ENCODE peak calls at places on chromosomes 7 and 10, in nine cellular contexts. One of them, this sample, is unnamed.

GRCh38 chr7:1085910-1086421 is 1.9 kb upstream of the GPER1 start:
- DNase-seq in ovary: no peak
- DNase-seq in Panc1: no peak
- DNase-seq in cardiac muscle cell: no peak
- DNase-seq in testis: no peak
- DNase-seq in transverse colon: no peak
- DNase-seq in heart left ventricle: no peak
- DNase-seq in gastrocnemius medialis: no peak
- DNase-seq in IMR-90: peak; percentile 55
- DNase-seq in this sample: no peak

GRCh38 chr10:130807721-130808120 is 503.8 kb downstream of the TCERG1L start:
- DNase-seq in ovary: no peak
- DNase-seq in Panc1: no peak
- DNase-seq in cardiac muscle cell: no peak
- DNase-seq in testis: no peak
- DNase-seq in transverse colon: no peak
- DNase-seq in heart left ventricle: no peak
- DNase-seq in gastrocnemius medialis: no peak
- DNase-seq in IMR-90: no peak
- DNase-seq in this sample: no peak

GRCh38 chr7:152615052-152615741 is 60.7 kb downstream of the XRCC2 start:
- DNase-seq in ovary: no peak
- DNase-seq in Panc1: no peak
- DNase-seq in cardiac muscle cell: peak; percentile 60
- DNase-seq in testis: peak; percentile 73
- DNase-seq in transverse colon: no peak
- DNase-seq in heart left ventricle: no peak
- DNase-seq in gastrocnemius medialis: no peak
- DNase-seq in IMR-90: no peak
- DNase-seq in this sample: no peak

GRCh38 chr7:117837841-117838240 is 35.4 kb downstream of the CTTNBP2 start:
- DNase-seq in ovary: no peak
- DNase-seq in Panc1: no peak
- DNase-seq in cardiac muscle cell: no peak
- DNase-seq in testis: no peak
- DNase-seq in transverse colon: no peak
- DNase-seq in heart left ventricle: no peak
- DNase-seq in gastrocnemius medialis: no peak
- DNase-seq in IMR-90: no peak
- DNase-seq in this sample: no peak

GRCh38 chr7:157590526-157590925 is 253.7 kb downstream of the DNAJB6 start:
- DNase-seq in ovary: no peak
- DNase-seq in Panc1: no peak
- DNase-seq in cardiac muscle cell: no peak
- DNase-seq in testis: no peak
- DNase-seq in transverse colon: no peak
- DNase-seq in heart left ventricle: no peak
- DNase-seq in gastrocnemius medialis: no peak
- DNase-seq in IMR-90: no peak
- DNase-seq in this sample: no peak

GRCh38 chr10:79065853-79066252 is 2.9 kb upstream of the ZMIZ1 start:
- DNase-seq in ovary: no peak
- DNase-seq in Panc1: no peak
- DNase-seq in cardiac muscle cell: no peak
- DNase-seq in testis: no peak
- DNase-seq in transverse colon: no peak
- DNase-seq in heart left ventricle: peak; percentile 15
- DNase-seq in gastrocnemius medialis: no peak
- DNase-seq in IMR-90: no peak
- DNase-seq in this sample: no peak

GRCh38 chr7:157309990-157310668 is 26.7 kb upstream of the DNAJB6 start:
- DNase-seq in ovary: no peak
- DNase-seq in Panc1: peak; percentile 94
- DNase-seq in cardiac muscle cell: no peak
- DNase-seq in testis: no peak
- DNase-seq in transverse colon: no peak
- DNase-seq in heart left ventricle: no peak
- DNase-seq in gastrocnemius medialis: no peak
- DNase-seq in IMR-90: peak; percentile 96
- DNase-seq in this sample: peak; percentile 94

GRCh38 chr7:68573271-68574000 is 1024.8 kb upstream of the AUTS2 start:
- DNase-seq in ovary: no peak
- DNase-seq in Panc1: no peak
- DNase-seq in cardiac muscle cell: no peak
- DNase-seq in testis: no peak
- DNase-seq in transverse colon: no peak
- DNase-seq in heart left ventricle: no peak
- DNase-seq in gastrocnemius medialis: no peak
- DNase-seq in IMR-90: no peak
- DNase-seq in this sample: no peak

GRCh38 chr10:123808873-123809272 is 82.7 kb downstream of the CPXM2 start:
- DNase-seq in ovary: no peak
- DNase-seq in Panc1: peak; percentile 25
- DNase-seq in cardiac muscle cell: no peak
- DNase-seq in testis: no peak
- DNase-seq in transverse colon: no peak
- DNase-seq in heart left ventricle: no peak
- DNase-seq in gastrocnemius medialis: no peak
- DNase-seq in IMR-90: no peak
- DNase-seq in this sample: peak; percentile 44

GRCh38 chr10:19592276-19592675 is 224.0 kb upstream of the PLXDC2 start:
- DNase-seq in ovary: no peak
- DNase-seq in Panc1: no peak
- DNase-seq in cardiac muscle cell: no peak
- DNase-seq in testis: no peak
- DNase-seq in transverse colon: no peak
- DNase-seq in heart left ventricle: no peak
- DNase-seq in gastrocnemius medialis: peak; percentile 30
- DNase-seq in IMR-90: peak; percentile 33
- DNase-seq in this sample: peak; percentile 34

GRCh38 chr7:45328397-45329080 is 170.9 kb downstream of the RAMP3 start:
- DNase-seq in ovary: no peak
- DNase-seq in Panc1: no peak
- DNase-seq in cardiac muscle cell: no peak
- DNase-seq in testis: no peak
- DNase-seq in transverse colon: no peak
- DNase-seq in heart left ventricle: peak; percentile 49
- DNase-seq in gastrocnemius medialis: no peak
- DNase-seq in IMR-90: no peak
- DNase-seq in this sample: no peak

GRCh38 chr10:72062341-72062740 is 26.0 kb downstream of the SPOCK2 start:
- DNase-seq in ovary: no peak
- DNase-seq in Panc1: no peak
- DNase-seq in cardiac muscle cell: no peak
- DNase-seq in testis: no peak
- DNase-seq in transverse colon: no peak
- DNase-seq in heart left ventricle: no peak
- DNase-seq in gastrocnemius medialis: no peak
- DNase-seq in IMR-90: no peak
- DNase-seq in this sample: peak; percentile 16

GRCh38 chr7:22853674-22854157 is 31.1 kb upstream of the TOMM7 start:
- DNase-seq in ovary: peak; percentile 53
- DNase-seq in Panc1: no peak
- DNase-seq in cardiac muscle cell: peak; percentile 25
- DNase-seq in testis: peak; percentile 45
- DNase-seq in transverse colon: peak; percentile 36
- DNase-seq in heart left ventricle: peak; percentile 40
- DNase-seq in gastrocnemius medialis: peak; percentile 58
- DNase-seq in IMR-90: no peak
- DNase-seq in this sample: no peak

GRCh38 chr7:452230-452751 is 67.4 kb downstream of the PDGFA start:
- DNase-seq in ovary: no peak
- DNase-seq in Panc1: no peak
- DNase-seq in cardiac muscle cell: peak; percentile 44
- DNase-seq in testis: no peak
- DNase-seq in transverse colon: no peak
- DNase-seq in heart left ventricle: no peak
- DNase-seq in gastrocnemius medialis: no peak
- DNase-seq in IMR-90: peak; percentile 49
- DNase-seq in this sample: peak; percentile 62

GRCh38 chr10:110691139-110691538 is 47.0 kb downstream of the RBM20 start:
- DNase-seq in ovary: no peak
- DNase-seq in Panc1: no peak
- DNase-seq in cardiac muscle cell: no peak
- DNase-seq in testis: no peak
- DNase-seq in transverse colon: no peak
- DNase-seq in heart left ventricle: no peak
- DNase-seq in gastrocnemius medialis: no peak
- DNase-seq in IMR-90: no peak
- DNase-seq in this sample: no peak

GRCh38 chr7:150756858-150757257 is 19.6 kb downstream of the GIMAP5 start:
- DNase-seq in ovary: no peak
- DNase-seq in Panc1: no peak
- DNase-seq in cardiac muscle cell: peak; percentile 49
- DNase-seq in testis: no peak
- DNase-seq in transverse colon: no peak
- DNase-seq in heart left ventricle: no peak
- DNase-seq in gastrocnemius medialis: no peak
- DNase-seq in IMR-90: no peak
- DNase-seq in this sample: no peak
- TF ChIP-seq CTCF in ovary: no peak
- TF ChIP-seq CTCF in Panc1: peak; percentile 43
- TF ChIP-seq CTCF in cardiac muscle cell: no peak
- TF ChIP-seq CTCF in testis: no peak
- TF ChIP-seq CTCF in transverse colon: peak; percentile 46
- TF ChIP-seq CTCF in heart left ventricle: peak; percentile 45
- TF ChIP-seq CTCF in gastrocnemius medialis: no peak
- TF ChIP-seq CTCF in IMR-90: peak; percentile 14
- TF ChIP-seq CTCF in this sample: no peak

DNA sequence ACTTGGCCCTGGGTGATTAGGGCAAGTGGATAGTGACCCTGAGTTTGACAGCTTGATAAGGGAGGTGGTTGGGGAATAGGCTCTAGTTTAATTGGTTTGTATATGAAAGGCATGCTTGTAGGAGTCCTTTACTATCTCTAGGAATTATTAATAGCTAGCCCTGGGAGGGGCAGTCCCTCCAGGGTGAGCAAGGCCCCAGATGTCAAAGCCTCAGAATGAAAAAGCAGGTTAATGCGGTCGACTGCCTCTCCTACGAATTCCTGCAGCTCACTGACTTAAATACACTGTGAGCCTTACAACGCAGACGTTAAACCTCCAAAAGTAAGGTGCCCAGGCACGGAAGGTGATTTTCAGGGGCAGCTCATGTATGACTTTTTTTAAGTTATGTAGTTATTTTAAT is 5.2 kb upstream of the BTBD16 start:
- DNase-seq in ovary: no peak
- DNase-seq in Panc1: no peak
- DNase-seq in cardiac muscle cell: peak; percentile 72
- DNase-seq in testis: no peak
- DNase-seq in transverse colon: no peak
- DNase-seq in heart left ventricle: no peak
- DNase-seq in gastrocnemius medialis: peak; percentile 3
- DNase-seq in IMR-90: no peak
- DNase-seq in this sample: no peak
- H3K27ac ChIP-seq in ovary: no peak overlapping the region
- H3K27ac ChIP-seq in Panc1: no peak overlapping the region
- H3K27ac ChIP-seq in cardiac muscle cell: peak overlapping the region; percentile 84
- H3K27ac ChIP-seq in testis: no peak overlapping the region
- H3K27ac ChIP-seq in transverse colon: no peak overlapping the region
- H3K27ac ChIP-seq in heart left ventricle: peak overlapping the region; percentile 71
- H3K27ac ChIP-seq in gastrocnemius medialis: no peak overlapping the region
- H3K27ac ChIP-seq in IMR-90: no peak overlapping the region
- H3K27ac ChIP-seq in this sample: no peak overlapping the region

GRCh38 chr10:114303556-114303955 is 64.5 kb downstream of the VWA2 start:
- DNase-seq in ovary: no peak
- DNase-seq in Panc1: no peak
- DNase-seq in cardiac muscle cell: no peak
- DNase-seq in testis: no peak
- DNase-seq in transverse colon: no peak
- DNase-seq in heart left ventricle: no peak
- DNase-seq in gastrocnemius medialis: no peak
- DNase-seq in IMR-90: no peak
- DNase-seq in this sample: no peak
- H3K4me3 ChIP-seq in ovary: no peak overlapping the region
- H3K4me3 ChIP-seq in Panc1: no peak overlapping the region
- H3K4me3 ChIP-seq in cardiac muscle cell: no peak overlapping the region
- H3K4me3 ChIP-seq in testis: no peak overlapping the region
- H3K4me3 ChIP-seq in transverse colon: no peak overlapping the region
- H3K4me3 ChIP-seq in heart left ventricle: no peak overlapping the region
- H3K4me3 ChIP-seq in gastrocnemius medialis: no peak overlapping the region
- H3K4me3 ChIP-seq in IMR-90: no peak overlapping the region
- H3K4me3 ChIP-seq in this sample: no peak overlapping the region

GRCh38 chr7:20217193-20217948 is at the start of gene MACC1:
- DNase-seq in ovary: no peak
- DNase-seq in Panc1: no peak
- DNase-seq in cardiac muscle cell: peak; percentile 20
- DNase-seq in testis: no peak
- DNase-seq in transverse colon: peak; percentile 84
- DNase-seq in heart left ventricle: no peak
- DNase-seq in gastrocnemius medialis: no peak
- DNase-seq in IMR-90: no peak
- DNase-seq in this sample: no peak
- TF ChIP-seq CTCF in ovary: no peak
- TF ChIP-seq CTCF in Panc1: peak; percentile 26
- TF ChIP-seq CTCF in cardiac muscle cell: no peak
- TF ChIP-seq CTCF in testis: no peak
- TF ChIP-seq CTCF in transverse colon: peak; percentile 44
- TF ChIP-seq CTCF in heart left ventricle: no peak
- TF ChIP-seq CTCF in gastrocnemius medialis: no peak
- TF ChIP-seq CTCF in IMR-90: no peak
- TF ChIP-seq CTCF in this sample: peak; percentile 10